ENCODE peak calls at places on chromosomes 12 and 14, in eight cellular contexts. X, E, Z, F, I, N, D and G are unnamed samples.
A peak's percentile ranks its signal among the peaks of the same experiment; 100 is the strongest.

GRCh38 chr14:50342211-50343080 is 30.3 kb downstream of the DMAC2L start:
- DNase-seq in N (peak; percentile 82), Z (peak; percentile 45), E (peak; percentile 33), I (no peak), X (peak; percentile 86), D (no peak), F (peak; percentile 69), G (peak; percentile 54)

GRCh38 chr12:77152623-77153193 is 87.3 kb upstream of the E2F7 start:
- DNase-seq in D (peak; percentile 5), E (no peak), X (peak; percentile 63), I (no peak), F (peak; percentile 32), Z (no peak), N (peak; percentile 50), G (no peak)

GRCh38 chr12:123265851-123266678 is 5.6 kb downstream of the CDK2AP1 start:
- DNase-seq in N (peak; percentile 63), I (no peak), X (no peak), Z (no peak), F (no peak), E (no peak), D (no peak), G (no peak)

GRCh38 chr14:100677152-100677924 is 49.4 kb upstream of the DLK1 start:
- DNase-seq in X (no peak), D (no peak), E (peak; percentile 46), I (no peak), N (no peak), F (peak; percentile 70), Z (no peak), G (no peak)

GRCh38 chr12:120466560-120467315 is 2.8 kb downstream of the SRSF9 start:
- DNase-seq in Z (peak; percentile 13), F (peak; percentile 52), X (peak; percentile 71), N (peak; percentile 91), E (no peak), I (no peak), D (no peak), G (no peak)

GRCh38 chr14:61470261-61470953 is 149.0 kb downstream of the PRKCH start:
- DNase-seq in F (peak; percentile 81), X (peak; percentile 92), Z (no peak), I (no peak), N (peak; percentile 60), D (no peak), E (peak; percentile 40), G (no peak)

GRCh38 chr14:68771631-68772030 is 21.2 kb downstream of the ZFP36L1 start:
- DNase-seq in Z (no peak), E (peak; percentile 45), N (no peak), X (no peak), D (no peak), F (no peak), I (peak; percentile 51), G (no peak)

GRCh38 chr12:15563683-15564082 is 225.5 kb downstream of the EPS8 start:
- DNase-seq in X (no peak), I (no peak), N (no peak), D (no peak), Z (no peak), F (no peak), E (no peak), G (no peak)

GRCh38 chr14:75258079-75258802 is 20.4 kb upstream of the FOS start:
- DNase-seq in Z (peak; percentile 61), X (no peak), F (peak; percentile 92), N (no peak), I (no peak), D (no peak), E (no peak), G (no peak)

GRCh38 chr14:88168498-88169165 is 154.4 kb downstream of the KCNK10 start:
- DNase-seq in N (peak; percentile 83), Z (peak; percentile 51), X (peak; percentile 61), E (no peak), D (peak; percentile 58), I (no peak), F (peak; percentile 29), G (no peak)

GRCh38 chr12:111084172-111084571 is 163.8 kb upstream of the MYL2 start:
- DNase-seq in Z (no peak), X (no peak), F (no peak), D (no peak), I (no peak), N (no peak), E (no peak), G (no peak)

GRCh38 chr12:989051-989450 is 2.0 kb upstream of the ERC1 start:
- DNase-seq in X (no peak), Z (no peak), F (no peak), E (no peak), D (no peak), I (no peak), N (no peak), G (no peak)

GRCh38 chr14:20560961-20561360 is at the start of gene RNASE9:
- DNase-seq in F (no peak), N (no peak), E (no peak), D (no peak), I (no peak), X (no peak), Z (no peak), G (no peak)

GRCh38 chr14:61476105-61476736 is 154.8 kb downstream of the PRKCH start:
- DNase-seq in I (no peak), N (no peak), Z (no peak), F (no peak), E (no peak), X (no peak), D (no peak), G (no peak)

GRCh38 chr14:44283836-44284235 is 223.2 kb downstream of the FSCB start:
- DNase-seq in N (no peak), Z (no peak), X (no peak), F (no peak), E (no peak), I (no peak), D (no peak), G (no peak)

GRCh38 chr14:99687284-99688209 is 3.4 kb downstream of the CYP46A1 start:
- DNase-seq in E (no peak), X (peak; percentile 40), F (no peak), Z (no peak), N (peak; percentile 90), I (no peak), D (no peak), G (no peak)

GRCh38 chr14:103508930-103509329 is 13.7 kb downstream of the CKB start:
- DNase-seq in N (no peak), X (no peak), F (no peak), E (no peak), I (no peak), D (no peak), Z (no peak), G (no peak)

GRCh38 chr14:103511022-103511693 is 11.5 kb downstream of the CKB start:
- DNase-seq in N (peak; percentile 22), E (no peak), F (no peak), D (no peak), Z (no peak), X (no peak), I (peak; percentile 55), G (no peak)

GRCh38 chr14:103509864-103510263 is 12.8 kb downstream of the CKB start:
- DNase-seq in Z (no peak), N (peak; percentile 24), F (no peak), I (no peak), D (no peak), X (no peak), E (no peak), G (no peak)

GRCh38 chr14:103508521-103508920 is 14.1 kb downstream of the CKB start:
- DNase-seq in Z (no peak), D (no peak), F (no peak), E (no peak), X (no peak), I (no peak), N (peak; percentile 23), G (no peak)

GRCh38 chr14:103510311-103511021 is 12.2 kb downstream of the CKB start:
- DNase-seq in N (peak; percentile 70), E (no peak), X (no peak), F (no peak), I (peak; percentile 46), D (no peak), Z (no peak), G (no peak)
- H3K27ac ChIP-seq in N (no peak overlapping the region), E (no peak overlapping the region), X (no peak overlapping the region), F (no peak overlapping the region), I (no peak overlapping the region), D (no peak overlapping the region), Z (no peak overlapping the region), G (peak overlapping the region; percentile 59)

GRCh38 chr12:29226621-29227020 is 77.5 kb downstream of the FAR2 start:
- DNase-seq in X (peak; percentile 44), I (no peak), F (peak; percentile 28), Z (no peak), N (no peak), D (no peak), E (no peak), G (no peak)

GRCh38 chr12:29225834-29226233 is 76.8 kb downstream of the FAR2 start:
- DNase-seq in I (no peak), Z (no peak), N (no peak), X (peak; percentile 55), D (no peak), F (no peak), E (no peak), G (no peak)

GRCh38 chr12:29222200-29222599 is 73.1 kb downstream of the FAR2 start:
- DNase-seq in E (no peak), Z (no peak), X (no peak), I (no peak), D (no peak), N (no peak), F (no peak), G (no peak)

GRCh38 chr12:29223431-29223830 is 74.4 kb downstream of the FAR2 start:
- DNase-seq in D (no peak), E (no peak), I (no peak), F (no peak), X (no peak), N (no peak), Z (no peak), G (no peak)

GRCh38 chr12:29223936-29224921 is 75.2 kb downstream of the FAR2 start:
- DNase-seq in I (no peak), N (no peak), F (no peak), D (no peak), E (no peak), X (peak; percentile 41), Z (no peak), G (no peak)
- H3K27ac ChIP-seq in I (no peak overlapping the region), N (no peak overlapping the region), F (no peak overlapping the region), D (no peak overlapping the region), E (no peak overlapping the region), X (no peak overlapping the region), Z (no peak overlapping the region), G (no peak overlapping the region)

DNA sequence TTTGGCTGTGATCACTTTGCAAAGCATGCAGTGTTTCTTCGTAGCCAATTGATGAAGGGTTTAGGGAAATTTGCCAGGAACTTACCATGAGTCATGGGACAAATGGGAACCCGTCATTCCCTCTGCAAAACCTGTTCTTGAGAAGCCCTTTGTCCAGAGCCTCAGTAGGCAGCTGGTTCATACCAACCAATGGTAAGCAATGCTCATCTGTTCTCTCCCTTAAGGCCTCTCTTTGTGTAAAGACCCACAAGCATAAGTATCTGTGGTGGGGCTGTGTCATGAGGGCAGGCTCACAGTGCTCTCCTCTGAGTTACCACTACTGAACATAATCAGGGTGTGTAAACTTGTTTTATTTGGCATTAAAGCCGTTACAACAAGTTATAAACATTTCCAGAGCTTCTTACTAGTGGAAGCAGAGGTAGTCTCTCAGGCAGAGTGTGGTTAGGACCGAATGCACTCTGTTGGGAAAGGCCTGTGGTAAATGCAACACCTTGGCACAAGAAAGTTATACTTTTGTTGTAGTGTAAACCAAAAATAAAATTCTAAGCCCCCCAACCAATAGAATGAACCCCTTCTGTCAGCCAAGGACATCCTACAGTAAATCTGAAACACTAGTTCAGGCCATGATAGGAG is 119.8 kb downstream of the SINHCAF start:
- DNase-seq in Z (no peak), F (peak; percentile 71), X (peak; percentile 98), N (peak; percentile 67), E (no peak), I (no peak), D (no peak), G (no peak)
- H3K27ac ChIP-seq in Z (no peak overlapping the region), F (no peak overlapping the region), X (peak overlapping the region; percentile 73), N (no peak overlapping the region), E (no peak overlapping the region), I (no peak overlapping the region), D (no peak overlapping the region), G (no peak overlapping the region)

GRCh38 chr12:47249082-47249481 is 169.3 kb upstream of the AMIGO2 start:
- DNase-seq in E (no peak), F (no peak), X (peak; percentile 41), N (no peak), I (no peak), D (no peak), Z (no peak), G (no peak)
- H3K27ac ChIP-seq in E (no peak overlapping the region), F (no peak overlapping the region), X (peak overlapping the region; percentile 82), N (no peak overlapping the region), I (no peak overlapping the region), D (no peak overlapping the region), Z (no peak overlapping the region), G (no peak overlapping the region)